ENCODE peak calls at places on chromosomes 2 and 18, in seven cellular contexts. P is sigmoid colon, N is nephron progenitor cell, S is HCT116, A is T-cell, Z is neural progenitor cell, U is globus pallidus. G is an unnamed sample.

GRCh38 chr2:216645636-216645950 is 12.4 kb downstream of the IGFBP2 start:
- DNase-seq in P (no peak), N (no peak), S (no peak), A (no peak), Z (no peak), U (no peak), G (no peak)

GRCh38 chr18:32326450-32327309 is 136.8 kb downstream of the MEP1B start:
- DNase-seq in P (no peak), N (no peak), S (no peak), A (no peak), Z (no peak), U (peak), G (no peak)

GRCh38 chr18:74898965-74899364 is 301.3 kb downstream of the ZNF407 start:
- DNase-seq in P (no peak), N (no peak), S (no peak), A (no peak), Z (no peak), U (no peak), G (no peak)

GRCh38 chr2:113273031-113273551 is 5.6 kb downstream of the PAX8 start:
- DNase-seq in P (no peak), N (peak), S (no peak), A (no peak), Z (peak), U (no peak), G (no peak)

GRCh38 chr2:201901770-201902169 is 95.4 kb downstream of the CDK15 start:
- DNase-seq in P (no peak), N (no peak), S (no peak), A (no peak), Z (peak), U (no peak), G (no peak)

GRCh38 chr18:8788503-8789429 is 83.4 kb downstream of the MTCL1 start:
- DNase-seq in P (no peak), N (no peak), S (no peak), A (no peak), Z (no peak), U (no peak), G (no peak)

GRCh38 chr2:199303814-199304213 is 153.9 kb downstream of the SATB2 start:
- DNase-seq in P (no peak), N (no peak), S (no peak), A (no peak), Z (no peak), U (peak), G (no peak)

GRCh38 chr18:44589709-44590108 is 91.0 kb upstream of the SETBP1 start:
- DNase-seq in P (no peak), N (no peak), S (no peak), A (no peak), Z (no peak), U (no peak), G (peak)

GRCh38 chr2:48126180-48126579 is 219.9 kb upstream of the FBXO11 start:
- DNase-seq in P (peak), N (no peak), S (no peak), A (no peak), Z (no peak), U (no peak), G (no peak)

GRCh38 chr2:23445450-23445868 is 60.5 kb downstream of the KLHL29 start:
- DNase-seq in P (no peak), N (no peak), S (no peak), A (no peak), Z (no peak), U (no peak), G (no peak)

GRCh38 chr18:77702686-77703085 is 453.0 kb downstream of the GALR1 start:
- DNase-seq in P (no peak), N (peak), S (no peak), A (no peak), Z (peak), U (peak), G (peak)

GRCh38 chr2:45554764-45555163 is 56.3 kb downstream of the SRBD1 start:
- DNase-seq in P (no peak), N (no peak), S (no peak), A (no peak), Z (no peak), U (no peak), G (no peak)

GRCh38 chr18:46756559-46757201 is at the start of gene ST8SIA5:
- DNase-seq in P (no peak), N (peak), S (no peak), A (no peak), Z (peak), U (no peak), G (no peak)

GRCh38 chr2:26772064-26773001 is 8.2 kb downstream of the SLC35F6 start:
- DNase-seq in P (peak), N (no peak), S (no peak), A (peak), Z (no peak), U (peak), G (peak)

GRCh38 chr18:36075862-36076587 is 8.7 kb upstream of the RPRD1A start:
- DNase-seq in P (no peak), N (no peak), S (no peak), A (no peak), Z (no peak), U (no peak), G (no peak)

GRCh38 chr18:58097127-58097906 is 53.3 kb downstream of the NEDD4L start:
- DNase-seq in P (no peak), N (no peak), S (no peak), A (no peak), Z (no peak), U (no peak), G (no peak)

G was measured in NCI-H446.